ENCODE peak calls at places on chromosomes 2 and 18, in nine cellular contexts. H is right cardiac atrium; P is NB4; V is GM12865; I is central memory CD4-positive, alpha-beta T cell; O is activated naive CD4-positive, alpha-beta T cell treated with Interleukin-2 at 50 U/mL for 16 hours; C is D341Med; Q is cardiac fibroblast; X is RKO. S is an unnamed sample.

GRCh38 chr2:71940695-71941094 is 207.0 kb downstream of the CYP26B1 start:
- DNase-seq in C (no peak), V (no peak), I (no peak), P (no peak), H (no peak), Q (no peak), O (no peak), X (no peak), S (no peak)

GRCh38 chr2:30453498-30453897 is 6.5 kb downstream of the LCLAT1 start:
- DNase-seq in I (no peak), X (no peak), V (no peak), Q (no peak), O (no peak), P (no peak), H (no peak), C (no peak), S (no peak)

GRCh38 chr2:233940376-233941276 is 23.5 kb downstream of the TRPM8 start:
- DNase-seq in Q (no peak), O (no peak), C (no peak), I (no peak), H (no peak), V (no peak), X (no peak), P (no peak), S (no peak)

GRCh38 chr2:190705280-190705679 is 56.4 kb downstream of the NAB1 start:
- DNase-seq in I (no peak), V (no peak), H (no peak), O (no peak), P (no peak), Q (no peak), C (no peak), X (no peak), S (no peak)

GRCh38 chr2:24919977-24920812 is at the start of gene ADCY3:
- DNase-seq in O (peak), H (peak), C (peak), P (peak), Q (no peak), I (peak), X (peak), V (peak), S (peak)

GRCh38 chr2:152126664-152127063 is 27.8 kb upstream of the CACNB4 start:
- DNase-seq in P (peak), Q (peak), V (peak), I (no peak), X (no peak), O (no peak), H (no peak), C (no peak), S (peak)

GRCh38 chr2:168456526-168457176 is 579 bp downstream of the CERS6 start:
- DNase-seq in I (peak), P (peak), Q (peak), V (peak), X (peak), C (peak), O (peak), H (peak), S (peak)

GRCh38 chr2:880201-880970 is 70.3 kb upstream of the SNTG2 start:
- DNase-seq in P (no peak), V (no peak), C (no peak), Q (no peak), I (no peak), X (no peak), H (no peak), O (no peak), S (no peak)

GRCh38 chr2:173903611-173904394 is 61.4 kb downstream of the SP3 start:
- DNase-seq in P (peak), V (no peak), H (no peak), X (peak), I (no peak), Q (peak), C (no peak), O (no peak), S (no peak)

GRCh38 chr2:133342283-133342895 is 225.9 kb downstream of the NCKAP5 start:
- DNase-seq in P (no peak), O (no peak), V (no peak), X (no peak), H (no peak), I (no peak), C (no peak), Q (no peak), S (no peak)

GRCh38 chr2:29850794-29851193 is 70.6 kb downstream of the ALK start:
- DNase-seq in Q (no peak), I (no peak), P (no peak), H (no peak), O (no peak), X (no peak), V (no peak), C (no peak), S (no peak)

GRCh38 chr2:139196754-139197153 is 416.6 kb upstream of the NXPH2 start:
- DNase-seq in P (no peak), I (no peak), X (no peak), O (no peak), V (no peak), H (no peak), Q (no peak), C (no peak), S (no peak)

GRCh38 chr18:46628206-46628605 is 28.8 kb downstream of the LOXHD1 start:
- DNase-seq in V (no peak), X (no peak), Q (no peak), C (no peak), P (no peak), H (no peak), I (no peak), O (no peak), S (no peak)

GRCh38 chr2:120319686-120320317 is 26.1 kb upstream of the INHBB start:
- DNase-seq in O (no peak), V (no peak), I (no peak), C (no peak), H (no peak), Q (no peak), X (no peak), P (no peak), S (no peak)

GRCh38 chr2:160010361-160011145 is 51.9 kb downstream of the PLA2R1 start:
- DNase-seq in Q (no peak), V (no peak), O (no peak), C (no peak), P (no peak), H (no peak), X (no peak), I (no peak), S (no peak)

GRCh38 chr18:80181642-80182461 is 65.5 kb downstream of the PARD6G start:
- DNase-seq in I (no peak), O (no peak), Q (no peak), X (no peak), C (no peak), H (no peak), P (peak), V (no peak), S (no peak)

GRCh38 chr18:11987527-11987926 is 6.2 kb downstream of the IMPA2 start:
- DNase-seq in X (no peak), O (no peak), P (peak), I (no peak), C (no peak), H (no peak), Q (peak), V (no peak), S (no peak)

S was measured in NCI-H226.